ENCODE peak calls at places on chromosomes 3 and 15, in seven cellular contexts. M is fibroblast of lung, O is mammary epithelial cell, T is HCT116, X is H9, Y is neural progenitor cell, N is osteoblast. P is an unnamed sample.

GRCh38 chr15:90364251-90364650 is 12.2 kb downstream of the ZNF774 start:
- DNase-seq in N (peak; percentile 66), M (peak; percentile 86), T (no peak), O (peak; percentile 81), X (no peak), Y (no peak), P (no peak)

GRCh38 chr3:172467170-172467824 is 19.0 kb upstream of the GHSR start:
- DNase-seq in Y (no peak), T (peak; percentile 42), X (no peak), N (no peak), M (peak; percentile 81), O (peak; percentile 63), P (peak; percentile 22)

GRCh38 chr3:52244061-52244628 is 1.4 kb upstream of the PPM1M start:
- DNase-seq in Y (no peak), T (no peak), X (peak; percentile 27), N (peak; percentile 93), M (peak; percentile 19), O (peak; percentile 81), P (no peak)

GRCh38 chr3:112134335-112135124 is 1.5 kb upstream of the GCSAM start:
- DNase-seq in M (peak; percentile 16), N (no peak), X (no peak), T (no peak), Y (no peak), O (peak; percentile 33), P (peak; percentile 40)

GRCh38 chr15:94769089-94769488 is 537.7 kb downstream of the MCTP2 start:
- DNase-seq in N (no peak), Y (no peak), X (no peak), M (no peak), T (no peak), O (no peak), P (no peak)

GRCh38 chr3:50316657-50317242 is 5.8 kb downstream of the HYAL2 start:
- DNase-seq in Y (no peak), X (peak; percentile 75), T (peak; percentile 93), O (peak; percentile 99), N (peak; percentile 79), M (peak; percentile 79), P (peak; percentile 88)

GRCh38 chr3:47108546-47108945 is 55.4 kb downstream of the SETD2 start:
- DNase-seq in T (no peak), X (peak; percentile 35), N (peak; percentile 27), O (no peak), Y (peak; percentile 52), M (peak; percentile 65), P (peak; percentile 90)

GRCh38 chr3:131846296-131846924 is 188.4 kb downstream of the CPNE4 start:
- DNase-seq in M (no peak), N (no peak), T (no peak), O (no peak), Y (no peak), X (no peak), P (no peak)

GRCh38 chr3:172550347-172550943 is 27.2 kb upstream of the TNFSF10 start:
- DNase-seq in T (peak; percentile 69), N (peak; percentile 84), Y (no peak), X (no peak), O (peak; percentile 98), M (peak; percentile 97), P (no peak)

GRCh38 chr3:46095307-46095706 is 68.0 kb upstream of the XCR1 start:
- DNase-seq in N (no peak), M (no peak), X (no peak), T (no peak), O (no peak), Y (no peak), P (no peak)

GRCh38 chr3:119690043-119690656 is 12.7 kb upstream of the CFAP91 start:
- DNase-seq in N (peak; percentile 14), M (peak; percentile 17), T (no peak), Y (peak; percentile 43), X (no peak), O (peak; percentile 15), P (peak; percentile 30)

GRCh38 chr3:171309906-171310359 is 150.3 kb downstream of the TNIK start:
- DNase-seq in M (peak; percentile 85), T (no peak), N (peak; percentile 22), X (no peak), O (peak; percentile 81), Y (no peak), P (peak; percentile 36)

GRCh38 chr15:77066961-77067690 is 3.8 kb downstream of the TSPAN3 start:
- DNase-seq in X (no peak), M (peak; percentile 26), O (peak; percentile 15), N (no peak), Y (no peak), T (no peak), P (no peak)

GRCh38 chr3:97937205-97937604 is 35.0 kb downstream of the RIOX2 start:
- DNase-seq in X (no peak), T (no peak), Y (no peak), O (no peak), M (no peak), N (no peak), P (no peak)

GRCh38 chr3:197718904-197719303 is 17.8 kb downstream of the RUBCN start:
- DNase-seq in X (no peak), M (peak; percentile 94), T (peak; percentile 98), N (peak; percentile 67), Y (no peak), O (peak; percentile 99), P (peak; percentile 78)

GRCh38 chr15:94909510-94909909 is 678.1 kb downstream of the MCTP2 start:
- DNase-seq in X (no peak), N (no peak), T (no peak), Y (no peak), O (peak; percentile 13), M (no peak), P (no peak)

GRCh38 chr3:179801263-179801662 is 148.4 kb downstream of the USP13 start:
- DNase-seq in N (peak; percentile 35), M (peak; percentile 68), O (peak; percentile 88), X (no peak), T (no peak), Y (no peak), P (no peak)

GRCh38 chr3:133531981-133532380 is 41.5 kb upstream of the CDV3 start:
- DNase-seq in T (no peak), N (peak; percentile 80), O (no peak), Y (no peak), M (peak; percentile 94), X (no peak), P (no peak)

GRCh38 chr3:123765475-123766166 is 118.5 kb downstream of the MYLK start:
- DNase-seq in Y (no peak), T (no peak), O (no peak), M (peak; percentile 78), X (no peak), N (no peak), P (no peak)

GRCh38 chr3:172203522-172204258 is 164.3 kb downstream of the FNDC3B start:
- DNase-seq in T (no peak), O (peak; percentile 43), Y (peak; percentile 42), X (no peak), M (peak; percentile 67), N (peak; percentile 47), P (no peak)

GRCh38 chr3:181613813-181614212 is 97.9 kb upstream of the SOX2 start:
- DNase-seq in T (no peak), X (no peak), O (no peak), Y (no peak), M (no peak), N (no peak), P (no peak)

GRCh38 chr3:128178782-128179473 is 25.6 kb downstream of the EEFSEC start:
- DNase-seq in O (no peak), N (no peak), M (no peak), Y (no peak), T (no peak), X (no peak), P (no peak)

GRCh38 chr15:100842756-100843730 is 36.6 kb upstream of the ALDH1A3 start:
- DNase-seq in Y (no peak), T (no peak), N (peak; percentile 77), M (peak; percentile 12), X (no peak), O (no peak), P (peak; percentile 20)

GRCh38 chr3:151673974-151674373 is 59.8 kb upstream of the AADACL2 start:
- DNase-seq in X (no peak), N (no peak), O (no peak), M (peak; percentile 42), Y (no peak), T (no peak), P (peak; percentile 25)

GRCh38 chr3:171028025-171028778 is 1.7 kb upstream of the SLC2A2 start:
- DNase-seq in T (no peak), M (peak; percentile 98), Y (peak; percentile 56), N (peak; percentile 86), O (peak; percentile 86), X (peak; percentile 81), P (peak; percentile 97)

GRCh38 chr15:49847436-49847835 is 226.6 kb downstream of the DTWD1 start:
- DNase-seq in Y (no peak), O (no peak), X (no peak), N (peak; percentile 29), T (no peak), M (peak; percentile 78), P (no peak)

GRCh38 chr15:78429477-78429876 is 8.5 kb upstream of the IREB2 start:
- DNase-seq in X (no peak), T (no peak), O (no peak), N (no peak), Y (no peak), M (no peak), P (no peak)

GRCh38 chr3:64814360-64814759 is 126.6 kb upstream of the ADAMTS9 start:
- DNase-seq in T (no peak), O (peak; percentile 52), M (no peak), Y (no peak), X (no peak), N (no peak), P (no peak)

GRCh38 chr3:122560680-122561079 is 3.4 kb downstream of the PARP9 start:
- DNase-seq in O (peak; percentile 67), N (peak; percentile 68), Y (peak; percentile 67), T (peak; percentile 51), X (no peak), M (peak; percentile 55), P (peak; percentile 72)

DNA sequence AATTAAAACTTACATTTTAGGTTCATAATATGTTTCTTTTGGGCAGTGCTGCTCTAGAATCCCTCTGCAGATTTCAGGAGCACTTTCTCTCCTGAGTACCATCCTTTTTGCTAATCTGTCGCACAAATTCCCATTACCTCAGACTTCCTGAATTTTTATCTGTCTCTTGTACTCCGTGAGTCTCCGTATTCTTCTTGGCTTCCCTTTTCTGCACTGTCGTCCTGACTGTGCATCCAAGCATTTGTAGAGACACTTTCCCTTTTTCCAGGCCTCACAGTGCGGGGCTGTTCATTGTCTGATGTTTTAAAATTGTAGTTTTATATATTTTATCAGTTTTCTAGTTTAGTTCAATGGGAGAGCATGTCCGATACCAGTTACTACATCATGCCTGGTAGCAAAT is 27.3 kb downstream of the MEF2A start:
- DNase-seq in T (no peak), O (no peak), N (no peak), M (no peak), Y (no peak), X (no peak), P (no peak)
- H3K79me2 ChIP-seq in T (peaks cover 94% of the 10 kb centered on the region), O (peaks cover 97% of the 10 kb centered on the region), N (peaks cover 98% of the 10 kb centered on the region), M (peaks cover 57% of the 10 kb centered on the region), Y (peaks cover 99% of the 10 kb centered on the region), X (peaks cover 10% of the 10 kb centered on the region), P (peaks cover 33% of the 10 kb centered on the region)

GRCh38 chr3:80970292-80970691 is 791.2 kb downstream of the GBE1 start:
- DNase-seq in M (no peak), Y (no peak), N (no peak), X (no peak), T (no peak), O (no peak), P (no peak)
- H3K27ac ChIP-seq in M (no peak overlapping the region), Y (no peak overlapping the region), N (no peak overlapping the region), X (no peak overlapping the region), T (no peak overlapping the region), O (no peak overlapping the region), P (no peak overlapping the region)

GRCh38 chr3:192866804-192867203 is 50.9 kb downstream of the MB21D2 start:
- DNase-seq in O (no peak), Y (no peak), X (no peak), M (no peak), N (no peak), T (no peak), P (no peak)
- H3K79me2 ChIP-seq in O (peaks cover 16% of the 10 kb centered on the region), Y (peaks cover 22% of the 10 kb centered on the region), X (peaks cover 2% of the 10 kb centered on the region), M (peaks cover 12% of the 10 kb centered on the region), N (peaks cover 20% of the 10 kb centered on the region), T (no peaks in the 10 kb centered on the region), P (peaks cover 39% of the 10 kb centered on the region)

GRCh38 chr3:57586778-57587177 is 10.4 kb downstream of the ARF4 start:
- DNase-seq in O (no peak), T (no peak), X (no peak), M (no peak), N (no peak), Y (no peak), P (no peak)
- H3K27ac ChIP-seq in O (no peak overlapping the region), T (no peak overlapping the region), X (no peak overlapping the region), M (no peak overlapping the region), N (peak overlapping the region; percentile 7), Y (no peak overlapping the region), P (no peak overlapping the region)